ENCODE peak calls at places on chromosomes 16 and 17, in ten cellular contexts. One of them, this sample, is unnamed.
A peak's percentile ranks its signal among the peaks of the same experiment; 100 is the strongest.

GRCh38 chr16:5466551-5466950 is 369.0 kb upstream of the EEF2KMT start:
- DNase-seq in nucleus accumbens: no peak
- DNase-seq in AG09319: no peak
- DNase-seq in memory B cell: no peak
- DNase-seq in Daoy: no peak
- DNase-seq in T-cell: no peak
- DNase-seq in NCI-H524: no peak
- DNase-seq in non-pigmented ciliary epithelial cell: no peak
- DNase-seq in GM20000: no peak
- DNase-seq in lower leg skin: no peak
- DNase-seq in this sample: no peak

GRCh38 chr16:5030251-5030870 is 3.4 kb downstream of the NAGPA start:
- DNase-seq in nucleus accumbens: no peak
- DNase-seq in AG09319: no peak
- DNase-seq in memory B cell: no peak
- DNase-seq in Daoy: no peak
- DNase-seq in T-cell: no peak
- DNase-seq in NCI-H524: no peak
- DNase-seq in non-pigmented ciliary epithelial cell: no peak
- DNase-seq in GM20000: no peak
- DNase-seq in lower leg skin: no peak
- DNase-seq in this sample: no peak

GRCh38 chr17:74249966-74250365 is 24.1 kb upstream of the DNAI2 start:
- DNase-seq in nucleus accumbens: peak; percentile 14
- DNase-seq in AG09319: no peak
- DNase-seq in memory B cell: no peak
- DNase-seq in Daoy: no peak
- DNase-seq in T-cell: no peak
- DNase-seq in NCI-H524: no peak
- DNase-seq in non-pigmented ciliary epithelial cell: no peak
- DNase-seq in GM20000: no peak
- DNase-seq in lower leg skin: no peak
- DNase-seq in this sample: no peak

GRCh38 chr17:64378890-64379354 is 11.7 kb downstream of the PECAM1 start:
- DNase-seq in nucleus accumbens: no peak
- DNase-seq in AG09319: no peak
- DNase-seq in memory B cell: no peak
- DNase-seq in Daoy: no peak
- DNase-seq in T-cell: no peak
- DNase-seq in NCI-H524: peak; percentile 99
- DNase-seq in non-pigmented ciliary epithelial cell: no peak
- DNase-seq in GM20000: no peak
- DNase-seq in lower leg skin: no peak
- DNase-seq in this sample: no peak

GRCh38 chr16:3317315-3317999 is 12.2 kb downstream of the ZNF75A start:
- DNase-seq in nucleus accumbens: no peak
- DNase-seq in AG09319: no peak
- DNase-seq in memory B cell: no peak
- DNase-seq in Daoy: no peak
- DNase-seq in T-cell: no peak
- DNase-seq in NCI-H524: no peak
- DNase-seq in non-pigmented ciliary epithelial cell: no peak
- DNase-seq in GM20000: no peak
- DNase-seq in lower leg skin: no peak
- DNase-seq in this sample: no peak

GRCh38 chr17:2243953-2244352 is 59.6 kb downstream of the SMG6 start:
- DNase-seq in nucleus accumbens: no peak
- DNase-seq in AG09319: no peak
- DNase-seq in memory B cell: no peak
- DNase-seq in Daoy: no peak
- DNase-seq in T-cell: no peak
- DNase-seq in NCI-H524: no peak
- DNase-seq in non-pigmented ciliary epithelial cell: no peak
- DNase-seq in GM20000: no peak
- DNase-seq in lower leg skin: no peak
- DNase-seq in this sample: no peak

GRCh38 chr17:81111066-81111465 is 54.2 kb upstream of the PVALEF start:
- DNase-seq in nucleus accumbens: no peak
- DNase-seq in AG09319: no peak
- DNase-seq in memory B cell: no peak
- DNase-seq in Daoy: no peak
- DNase-seq in T-cell: no peak
- DNase-seq in NCI-H524: no peak
- DNase-seq in non-pigmented ciliary epithelial cell: no peak
- DNase-seq in GM20000: no peak
- DNase-seq in lower leg skin: no peak
- DNase-seq in this sample: no peak

GRCh38 chr16:57604177-57604576 is 24.3 kb upstream of the ADGRG1 start:
- DNase-seq in nucleus accumbens: no peak
- DNase-seq in AG09319: no peak
- DNase-seq in memory B cell: no peak
- DNase-seq in Daoy: no peak
- DNase-seq in T-cell: no peak
- DNase-seq in NCI-H524: no peak
- DNase-seq in non-pigmented ciliary epithelial cell: no peak
- DNase-seq in GM20000: no peak
- DNase-seq in lower leg skin: no peak
- DNase-seq in this sample: no peak

GRCh38 chr17:144936-145670 is 7.7 kb downstream of the SCGB1C2 start:
- DNase-seq in nucleus accumbens: no peak
- DNase-seq in AG09319: no peak
- DNase-seq in memory B cell: no peak
- DNase-seq in Daoy: no peak
- DNase-seq in T-cell: no peak
- DNase-seq in NCI-H524: no peak
- DNase-seq in non-pigmented ciliary epithelial cell: no peak
- DNase-seq in GM20000: no peak
- DNase-seq in lower leg skin: peak; percentile 74
- DNase-seq in this sample: no peak

GRCh38 chr16:10971560-10971961 is 27.2 kb downstream of the CLEC16A start:
- DNase-seq in nucleus accumbens: no peak
- DNase-seq in AG09319: peak; percentile 95
- DNase-seq in memory B cell: peak; percentile 22
- DNase-seq in Daoy: peak; percentile 77
- DNase-seq in T-cell: peak; percentile 39
- DNase-seq in NCI-H524: peak; percentile 91
- DNase-seq in non-pigmented ciliary epithelial cell: no peak
- DNase-seq in GM20000: peak; percentile 27
- DNase-seq in lower leg skin: no peak
- DNase-seq in this sample: peak; percentile 84

GRCh38 chr16:46801428-46802049 is 29.4 kb downstream of the C16orf87 start:
- DNase-seq in nucleus accumbens: no peak
- DNase-seq in AG09319: no peak
- DNase-seq in memory B cell: no peak
- DNase-seq in Daoy: no peak
- DNase-seq in T-cell: no peak
- DNase-seq in NCI-H524: peak; percentile 36
- DNase-seq in non-pigmented ciliary epithelial cell: no peak
- DNase-seq in GM20000: no peak
- DNase-seq in lower leg skin: no peak
- DNase-seq in this sample: peak; percentile 24

GRCh38 chr16:17467923-17468540 is 2.7 kb downstream of the XYLT1 start:
- DNase-seq in nucleus accumbens: peak; percentile 46
- DNase-seq in AG09319: peak; percentile 57
- DNase-seq in memory B cell: no peak
- DNase-seq in Daoy: peak; percentile 60
- DNase-seq in T-cell: peak; percentile 32
- DNase-seq in NCI-H524: peak; percentile 93
- DNase-seq in non-pigmented ciliary epithelial cell: no peak
- DNase-seq in GM20000: peak; percentile 61
- DNase-seq in lower leg skin: peak; percentile 90
- DNase-seq in this sample: peak; percentile 74

GRCh38 chr17:3415610-3416009 is 4.4 kb downstream of the OR3A3 start:
- DNase-seq in nucleus accumbens: no peak
- DNase-seq in AG09319: no peak
- DNase-seq in memory B cell: no peak
- DNase-seq in Daoy: no peak
- DNase-seq in T-cell: no peak
- DNase-seq in NCI-H524: no peak
- DNase-seq in non-pigmented ciliary epithelial cell: no peak
- DNase-seq in GM20000: no peak
- DNase-seq in lower leg skin: no peak
- DNase-seq in this sample: no peak

GRCh38 chr16:23784811-23785447 is 30.1 kb downstream of the CHP2 start:
- DNase-seq in nucleus accumbens: no peak
- DNase-seq in AG09319: no peak
- DNase-seq in memory B cell: no peak
- DNase-seq in Daoy: peak; percentile 69
- DNase-seq in T-cell: no peak
- DNase-seq in NCI-H524: no peak
- DNase-seq in non-pigmented ciliary epithelial cell: peak; percentile 3
- DNase-seq in GM20000: no peak
- DNase-seq in lower leg skin: no peak
- DNase-seq in this sample: no peak

GRCh38 chr16:20740007-20740883 is 1.4 kb downstream of the THUMPD1 start:
- DNase-seq in nucleus accumbens: no peak
- DNase-seq in AG09319: no peak
- DNase-seq in memory B cell: no peak
- DNase-seq in Daoy: peak; percentile 12
- DNase-seq in T-cell: peak; percentile 12
- DNase-seq in NCI-H524: no peak
- DNase-seq in non-pigmented ciliary epithelial cell: no peak
- DNase-seq in GM20000: no peak
- DNase-seq in lower leg skin: no peak
- DNase-seq in this sample: peak; percentile 12

GRCh38 chr17:79981661-79982101 is 54.0 kb downstream of the TBC1D16 start:
- DNase-seq in nucleus accumbens: no peak
- DNase-seq in AG09319: no peak
- DNase-seq in memory B cell: no peak
- DNase-seq in Daoy: no peak
- DNase-seq in T-cell: no peak
- DNase-seq in NCI-H524: no peak
- DNase-seq in non-pigmented ciliary epithelial cell: no peak
- DNase-seq in GM20000: no peak
- DNase-seq in lower leg skin: peak; percentile 42
- DNase-seq in this sample: no peak

GRCh38 chr17:49699967-49700575 is 7.7 kb downstream of the SLC35B1 start:
- DNase-seq in nucleus accumbens: no peak
- DNase-seq in AG09319: no peak
- DNase-seq in memory B cell: no peak
- DNase-seq in Daoy: no peak
- DNase-seq in T-cell: no peak
- DNase-seq in NCI-H524: peak; percentile 96
- DNase-seq in non-pigmented ciliary epithelial cell: no peak
- DNase-seq in GM20000: no peak
- DNase-seq in lower leg skin: no peak
- DNase-seq in this sample: no peak

GRCh38 chr17:77440571-77440981 is 299.8 kb downstream of the SEC14L1 start:
- DNase-seq in nucleus accumbens: no peak
- DNase-seq in AG09319: no peak
- DNase-seq in memory B cell: no peak
- DNase-seq in Daoy: no peak
- DNase-seq in T-cell: no peak
- DNase-seq in NCI-H524: peak; percentile 86
- DNase-seq in non-pigmented ciliary epithelial cell: no peak
- DNase-seq in GM20000: no peak
- DNase-seq in lower leg skin: no peak
- DNase-seq in this sample: no peak

GRCh38 chr17:2894782-2895181 is 98.5 kb downstream of the RAP1GAP2 start:
- DNase-seq in nucleus accumbens: no peak
- DNase-seq in AG09319: no peak
- DNase-seq in memory B cell: no peak
- DNase-seq in Daoy: no peak
- DNase-seq in T-cell: no peak
- DNase-seq in NCI-H524: no peak
- DNase-seq in non-pigmented ciliary epithelial cell: no peak
- DNase-seq in GM20000: no peak
- DNase-seq in lower leg skin: no peak
- DNase-seq in this sample: no peak

GRCh38 chr17:47810200-47810821 is 11.3 kb downstream of the OSBPL7 start:
- DNase-seq in nucleus accumbens: no peak
- DNase-seq in AG09319: peak; percentile 49
- DNase-seq in memory B cell: no peak
- DNase-seq in Daoy: peak; percentile 80
- DNase-seq in T-cell: peak; percentile 20
- DNase-seq in NCI-H524: no peak
- DNase-seq in non-pigmented ciliary epithelial cell: peak; percentile 72
- DNase-seq in GM20000: no peak
- DNase-seq in lower leg skin: peak; percentile 76
- DNase-seq in this sample: peak; percentile 90

GRCh38 chr16:64715624-64716023 is 406.2 kb downstream of the CDH11 start:
- DNase-seq in nucleus accumbens: no peak
- DNase-seq in AG09319: no peak
- DNase-seq in memory B cell: no peak
- DNase-seq in Daoy: no peak
- DNase-seq in T-cell: no peak
- DNase-seq in NCI-H524: no peak
- DNase-seq in non-pigmented ciliary epithelial cell: no peak
- DNase-seq in GM20000: no peak
- DNase-seq in lower leg skin: no peak
- DNase-seq in this sample: no peak

GRCh38 chr16:47258874-47259461 is 115.2 kb upstream of the NETO2 start:
- DNase-seq in nucleus accumbens: no peak
- DNase-seq in AG09319: no peak
- DNase-seq in memory B cell: peak; percentile 11
- DNase-seq in Daoy: peak; percentile 11
- DNase-seq in T-cell: no peak
- DNase-seq in NCI-H524: peak; percentile 25
- DNase-seq in non-pigmented ciliary epithelial cell: no peak
- DNase-seq in GM20000: peak; percentile 9
- DNase-seq in lower leg skin: no peak
- DNase-seq in this sample: peak; percentile 37

GRCh38 chr17:67982686-67983085 is 13.6 kb downstream of the C17orf58 start:
- DNase-seq in nucleus accumbens: no peak
- DNase-seq in AG09319: no peak
- DNase-seq in memory B cell: no peak
- DNase-seq in Daoy: no peak
- DNase-seq in T-cell: no peak
- DNase-seq in NCI-H524: no peak
- DNase-seq in non-pigmented ciliary epithelial cell: no peak
- DNase-seq in GM20000: no peak
- DNase-seq in lower leg skin: no peak
- DNase-seq in this sample: no peak